ENCODE peak calls at places on chromosomes 13 and 19, in seven cellular contexts. One of them, this sample, is unnamed.

GRCh38 chr13:67950594-67950993 is 720.5 kb upstream of the PCDH9 start:
- DNase-seq in cardiac muscle cell: no peak
- DNase-seq in psoas muscle: no peak
- DNase-seq in stomach: no peak
- DNase-seq in body of pancreas: no peak
- DNase-seq in fibroblast of lung: no peak
- DNase-seq in right lobe of liver: no peak
- DNase-seq in this sample: no peak

GRCh38 chr13:90232291-90232690 is 1115.2 kb upstream of the MIR17HG start:
- DNase-seq in body of pancreas: no peak
- DNase-seq in right lobe of liver: no peak
- DNase-seq in cardiac muscle cell: no peak
- DNase-seq in psoas muscle: no peak
- DNase-seq in fibroblast of lung: no peak
- DNase-seq in stomach: no peak
- DNase-seq in this sample: no peak

GRCh38 chr13:46179576-46180368 is 2.2 kb downstream of the LCP1 start:
- DNase-seq in psoas muscle: peak; percentile 60
- DNase-seq in stomach: peak; percentile 43
- DNase-seq in right lobe of liver: no peak
- DNase-seq in fibroblast of lung: no peak
- DNase-seq in body of pancreas: peak; percentile 59
- DNase-seq in cardiac muscle cell: no peak
- DNase-seq in this sample: no peak

GRCh38 chr19:3346677-3347353 is 19.6 kb upstream of the NFIC start:
- DNase-seq in psoas muscle: peak; percentile 89
- DNase-seq in body of pancreas: peak; percentile 97
- DNase-seq in stomach: peak; percentile 83
- DNase-seq in right lobe of liver: peak; percentile 89
- DNase-seq in fibroblast of lung: peak; percentile 87
- DNase-seq in cardiac muscle cell: peak; percentile 88
- DNase-seq in this sample: no peak

GRCh38 chr13:20702945-20703784 is at the start of gene IL17D:
- DNase-seq in right lobe of liver: no peak
- DNase-seq in psoas muscle: peak; percentile 62
- DNase-seq in stomach: no peak
- DNase-seq in cardiac muscle cell: peak; percentile 18
- DNase-seq in body of pancreas: peak; percentile 20
- DNase-seq in fibroblast of lung: no peak
- DNase-seq in this sample: no peak

GRCh38 chr13:51714663-51715168 is 89.2 kb downstream of the DHRS12 start:
- DNase-seq in right lobe of liver: no peak
- DNase-seq in psoas muscle: no peak
- DNase-seq in body of pancreas: no peak
- DNase-seq in cardiac muscle cell: no peak
- DNase-seq in fibroblast of lung: peak; percentile 62
- DNase-seq in stomach: no peak
- DNase-seq in this sample: no peak

GRCh38 chr13:105139380-105140285 is 1395.8 kb downstream of the EFNB2 start:
- DNase-seq in right lobe of liver: peak; percentile 44
- DNase-seq in fibroblast of lung: peak; percentile 76
- DNase-seq in psoas muscle: peak; percentile 37
- DNase-seq in cardiac muscle cell: peak; percentile 32
- DNase-seq in stomach: peak; percentile 27
- DNase-seq in body of pancreas: peak; percentile 38
- DNase-seq in this sample: peak; percentile 66

GRCh38 chr13:77506874-77507273 is 28.6 kb upstream of the SCEL start:
- DNase-seq in psoas muscle: no peak
- DNase-seq in stomach: no peak
- DNase-seq in body of pancreas: no peak
- DNase-seq in cardiac muscle cell: no peak
- DNase-seq in right lobe of liver: no peak
- DNase-seq in fibroblast of lung: peak; percentile 25
- DNase-seq in this sample: no peak

GRCh38 chr13:33109319-33109718 is 93.1 kb downstream of the KL start:
- DNase-seq in body of pancreas: no peak
- DNase-seq in cardiac muscle cell: no peak
- DNase-seq in right lobe of liver: no peak
- DNase-seq in stomach: no peak
- DNase-seq in fibroblast of lung: peak; percentile 64
- DNase-seq in psoas muscle: no peak
- DNase-seq in this sample: no peak

GRCh38 chr19:45171211-45171623 is 6.8 kb downstream of the TRAPPC6A start:
- DNase-seq in fibroblast of lung: no peak
- DNase-seq in right lobe of liver: no peak
- DNase-seq in cardiac muscle cell: peak; percentile 29
- DNase-seq in stomach: no peak
- DNase-seq in psoas muscle: no peak
- DNase-seq in body of pancreas: no peak
- DNase-seq in this sample: no peak

GRCh38 chr19:18157465-18158063 is 4.6 kb downstream of the PIK3R2 start:
- DNase-seq in cardiac muscle cell: no peak
- DNase-seq in right lobe of liver: peak; percentile 44
- DNase-seq in psoas muscle: no peak
- DNase-seq in body of pancreas: no peak
- DNase-seq in fibroblast of lung: no peak
- DNase-seq in stomach: no peak
- DNase-seq in this sample: no peak

GRCh38 chr19:35773020-35773809 is 2.1 kb upstream of the ARHGAP33 start:
- DNase-seq in fibroblast of lung: peak; percentile 42
- DNase-seq in cardiac muscle cell: peak; percentile 72
- DNase-seq in stomach: no peak
- DNase-seq in body of pancreas: no peak
- DNase-seq in psoas muscle: no peak
- DNase-seq in right lobe of liver: no peak
- DNase-seq in this sample: no peak

GRCh38 chr13:30212256-30212655 is 95.1 kb downstream of the KATNAL1 start:
- DNase-seq in right lobe of liver: no peak
- DNase-seq in cardiac muscle cell: no peak
- DNase-seq in body of pancreas: no peak
- DNase-seq in fibroblast of lung: no peak
- DNase-seq in psoas muscle: no peak
- DNase-seq in stomach: no peak
- DNase-seq in this sample: peak; percentile 71

GRCh38 chr19:48393559-48394330 is at the start of gene GRIN2D:
- DNase-seq in right lobe of liver: no peak
- DNase-seq in cardiac muscle cell: peak; percentile 47
- DNase-seq in fibroblast of lung: peak; percentile 26
- DNase-seq in psoas muscle: no peak
- DNase-seq in body of pancreas: no peak
- DNase-seq in stomach: no peak
- DNase-seq in this sample: peak; percentile 76

GRCh38 chr13:48965736-48966135 is 10.0 kb upstream of the FNDC3A start:
- DNase-seq in body of pancreas: no peak
- DNase-seq in right lobe of liver: no peak
- DNase-seq in cardiac muscle cell: no peak
- DNase-seq in psoas muscle: no peak
- DNase-seq in fibroblast of lung: no peak
- DNase-seq in stomach: no peak
- DNase-seq in this sample: no peak

GRCh38 chr13:45278096-45278645 is 62.8 kb downstream of the TPT1 start:
- DNase-seq in cardiac muscle cell: peak; percentile 62
- DNase-seq in body of pancreas: no peak
- DNase-seq in fibroblast of lung: peak; percentile 16
- DNase-seq in right lobe of liver: no peak
- DNase-seq in stomach: no peak
- DNase-seq in psoas muscle: no peak
- DNase-seq in this sample: no peak

GRCh38 chr19:55014714-55015113 is 23.4 kb downstream of the GP6 start:
- DNase-seq in fibroblast of lung: no peak
- DNase-seq in right lobe of liver: peak; percentile 54
- DNase-seq in body of pancreas: no peak
- DNase-seq in stomach: no peak
- DNase-seq in cardiac muscle cell: no peak
- DNase-seq in psoas muscle: no peak
- DNase-seq in this sample: no peak

GRCh38 chr13:76597868-76598267 is 288.3 kb downstream of the KCTD12 start:
- DNase-seq in stomach: no peak
- DNase-seq in right lobe of liver: no peak
- DNase-seq in body of pancreas: no peak
- DNase-seq in fibroblast of lung: no peak
- DNase-seq in psoas muscle: no peak
- DNase-seq in cardiac muscle cell: no peak
- DNase-seq in this sample: no peak

GRCh38 chr19:6259312-6259861 is 20.4 kb downstream of the MLLT1 start:
- DNase-seq in cardiac muscle cell: no peak
- DNase-seq in right lobe of liver: peak; percentile 87
- DNase-seq in psoas muscle: peak; percentile 73
- DNase-seq in fibroblast of lung: peak; percentile 65
- DNase-seq in body of pancreas: no peak
- DNase-seq in stomach: no peak
- DNase-seq in this sample: no peak

GRCh38 chr19:6260376-6260775 is 19.4 kb downstream of the MLLT1 start:
- DNase-seq in body of pancreas: no peak
- DNase-seq in right lobe of liver: no peak
- DNase-seq in cardiac muscle cell: no peak
- DNase-seq in fibroblast of lung: no peak
- DNase-seq in stomach: no peak
- DNase-seq in psoas muscle: peak; percentile 47
- DNase-seq in this sample: no peak

GRCh38 chr19:6261883-6262282 is 17.9 kb downstream of the MLLT1 start:
- DNase-seq in right lobe of liver: no peak
- DNase-seq in stomach: no peak
- DNase-seq in fibroblast of lung: no peak
- DNase-seq in cardiac muscle cell: no peak
- DNase-seq in psoas muscle: peak; percentile 31
- DNase-seq in body of pancreas: no peak
- DNase-seq in this sample: no peak

GRCh38 chr19:6262519-6262918 is 17.3 kb downstream of the MLLT1 start:
- DNase-seq in fibroblast of lung: no peak
- DNase-seq in stomach: no peak
- DNase-seq in psoas muscle: peak; percentile 41
- DNase-seq in cardiac muscle cell: no peak
- DNase-seq in body of pancreas: no peak
- DNase-seq in right lobe of liver: no peak
- DNase-seq in this sample: no peak

GRCh38 chr19:6260912-6261636 is 18.7 kb downstream of the MLLT1 start:
- DNase-seq in cardiac muscle cell: no peak
- DNase-seq in stomach: peak; percentile 41
- DNase-seq in fibroblast of lung: no peak
- DNase-seq in right lobe of liver: no peak
- DNase-seq in body of pancreas: peak; percentile 35
- DNase-seq in psoas muscle: peak; percentile 64
- DNase-seq in this sample: no peak
- TF ChIP-seq CTCF in cardiac muscle cell: peak; percentile 70
- TF ChIP-seq CTCF in stomach: peak; percentile 14
- TF ChIP-seq CTCF in fibroblast of lung: peak; percentile 65
- TF ChIP-seq CTCF in right lobe of liver: peak; percentile 33
- TF ChIP-seq CTCF in body of pancreas: peak; percentile 15
- TF ChIP-seq CTCF in psoas muscle: peak; percentile 34
- TF ChIP-seq CTCF in this sample: peak; percentile 32

GRCh38 chr19:13016245-13016627 is 21.0 kb downstream of the NFIX start:
- DNase-seq in right lobe of liver: no peak
- DNase-seq in body of pancreas: no peak
- DNase-seq in cardiac muscle cell: no peak
- DNase-seq in fibroblast of lung: no peak
- DNase-seq in stomach: no peak
- DNase-seq in psoas muscle: no peak
- DNase-seq in this sample: peak; percentile 9

GRCh38 chr19:13019330-13019729 is 24.1 kb downstream of the NFIX start:
- DNase-seq in psoas muscle: no peak
- DNase-seq in body of pancreas: no peak
- DNase-seq in stomach: no peak
- DNase-seq in fibroblast of lung: no peak
- DNase-seq in cardiac muscle cell: no peak
- DNase-seq in right lobe of liver: no peak
- DNase-seq in this sample: no peak

GRCh38 chr19:13018037-13018914 is 23.0 kb downstream of the NFIX start:
- DNase-seq in body of pancreas: no peak
- DNase-seq in right lobe of liver: no peak
- DNase-seq in stomach: peak; percentile 68
- DNase-seq in psoas muscle: peak; percentile 84
- DNase-seq in fibroblast of lung: peak; percentile 60
- DNase-seq in cardiac muscle cell: peak; percentile 77
- DNase-seq in this sample: no peak

GRCh38 chr19:13016628-13017305 is 21.5 kb downstream of the NFIX start:
- DNase-seq in stomach: no peak
- DNase-seq in psoas muscle: no peak
- DNase-seq in cardiac muscle cell: no peak
- DNase-seq in fibroblast of lung: no peak
- DNase-seq in body of pancreas: no peak
- DNase-seq in right lobe of liver: no peak
- DNase-seq in this sample: peak; percentile 23

GRCh38 chr19:13017306-13018036 is 22.2 kb downstream of the NFIX start:
- DNase-seq in cardiac muscle cell: no peak
- DNase-seq in stomach: no peak
- DNase-seq in right lobe of liver: no peak
- DNase-seq in body of pancreas: no peak
- DNase-seq in psoas muscle: no peak
- DNase-seq in fibroblast of lung: peak; percentile 16
- DNase-seq in this sample: peak; percentile 41
- H3K4me1 ChIP-seq in cardiac muscle cell: no peaks in the 10 kb centered on the region
- H3K4me1 ChIP-seq in stomach: peaks cover 89% of the 10 kb centered on the region
- H3K4me1 ChIP-seq in right lobe of liver: no peaks in the 10 kb centered on the region
- H3K4me1 ChIP-seq in body of pancreas: peaks cover 27% of the 10 kb centered on the region
- H3K4me1 ChIP-seq in psoas muscle: peaks cover 72% of the 10 kb centered on the region
- H3K4me1 ChIP-seq in fibroblast of lung: peaks cover 38% of the 10 kb centered on the region
- H3K4me1 ChIP-seq in this sample: peaks cover 81% of the 10 kb centered on the region

GRCh38 chr19:28505933-28506332 is 707.0 kb downstream of the UQCRFS1 start:
- DNase-seq in cardiac muscle cell: no peak
- DNase-seq in psoas muscle: no peak
- DNase-seq in fibroblast of lung: no peak
- DNase-seq in body of pancreas: no peak
- DNase-seq in stomach: no peak
- DNase-seq in right lobe of liver: no peak
- DNase-seq in this sample: no peak
- H3K9me3 ChIP-seq in cardiac muscle cell: no peaks in the 10 kb centered on the region
- H3K9me3 ChIP-seq in psoas muscle: no peaks in the 10 kb centered on the region
- H3K9me3 ChIP-seq in fibroblast of lung: no peaks in the 10 kb centered on the region
- H3K9me3 ChIP-seq in body of pancreas: no peaks in the 10 kb centered on the region
- H3K9me3 ChIP-seq in stomach: no peaks in the 10 kb centered on the region
- H3K9me3 ChIP-seq in right lobe of liver: no peaks in the 10 kb centered on the region
- H3K9me3 ChIP-seq in this sample: no peaks in the 10 kb centered on the region

GRCh38 chr19:46573679-46574522 is 27.2 kb upstream of the CALM3 start:
- DNase-seq in body of pancreas: no peak
- DNase-seq in cardiac muscle cell: no peak
- DNase-seq in right lobe of liver: no peak
- DNase-seq in psoas muscle: no peak
- DNase-seq in stomach: no peak
- DNase-seq in fibroblast of lung: no peak
- DNase-seq in this sample: no peak

GRCh38 chr19:46574533-46574932 is 26.6 kb upstream of the CALM3 start:
- DNase-seq in psoas muscle: no peak
- DNase-seq in body of pancreas: no peak
- DNase-seq in fibroblast of lung: no peak
- DNase-seq in cardiac muscle cell: peak; percentile 27
- DNase-seq in stomach: no peak
- DNase-seq in right lobe of liver: no peak
- DNase-seq in this sample: no peak

GRCh38 chr19:46580247-46580646 is 20.9 kb upstream of the CALM3 start:
- DNase-seq in cardiac muscle cell: no peak
- DNase-seq in right lobe of liver: no peak
- DNase-seq in fibroblast of lung: no peak
- DNase-seq in body of pancreas: no peak
- DNase-seq in psoas muscle: no peak
- DNase-seq in stomach: no peak
- DNase-seq in this sample: no peak

GRCh38 chr19:46578450-46578849 is 22.7 kb upstream of the CALM3 start:
- DNase-seq in body of pancreas: no peak
- DNase-seq in fibroblast of lung: no peak
- DNase-seq in stomach: no peak
- DNase-seq in cardiac muscle cell: no peak
- DNase-seq in right lobe of liver: no peak
- DNase-seq in psoas muscle: no peak
- DNase-seq in this sample: no peak

GRCh38 chr19:46579286-46579944 is 21.7 kb upstream of the CALM3 start:
- DNase-seq in right lobe of liver: no peak
- DNase-seq in psoas muscle: no peak
- DNase-seq in body of pancreas: no peak
- DNase-seq in cardiac muscle cell: peak; percentile 48
- DNase-seq in stomach: no peak
- DNase-seq in fibroblast of lung: no peak
- DNase-seq in this sample: no peak
- TF ChIP-seq CTCF in right lobe of liver: peak; percentile 3
- TF ChIP-seq CTCF in psoas muscle: peak; percentile 20
- TF ChIP-seq CTCF in body of pancreas: no peak
- TF ChIP-seq CTCF in cardiac muscle cell: peak; percentile 54
- TF ChIP-seq CTCF in stomach: no peak
- TF ChIP-seq CTCF in fibroblast of lung: peak; percentile 71
- TF ChIP-seq CTCF in this sample: no peak